ENCODE peak calls at places on chromosomes 16 and 17, in six cellular contexts. One of them, this sample, is unnamed.

GRCh38 chr16:49437344-49437743 is 63.7 kb downstream of the C16orf78 start:
- DNase-seq in thoracic aorta: no peak
- DNase-seq in hepatocyte: no peak
- DNase-seq in heart left ventricle: no peak
- DNase-seq in heart right ventricle: no peak
- DNase-seq in right lobe of liver: no peak
- DNase-seq in this sample: no peak

GRCh38 chr17:3879181-3879580 is 13.7 kb downstream of the CAMKK1 start:
- DNase-seq in thoracic aorta: no peak
- DNase-seq in hepatocyte: peak; percentile 70
- DNase-seq in heart left ventricle: peak; percentile 71
- DNase-seq in heart right ventricle: peak; percentile 37
- DNase-seq in right lobe of liver: no peak
- DNase-seq in this sample: no peak

GRCh38 chr17:77649717-77650211 is 308.7 kb upstream of the TNRC6C start:
- DNase-seq in thoracic aorta: no peak
- DNase-seq in hepatocyte: no peak
- DNase-seq in heart left ventricle: no peak
- DNase-seq in heart right ventricle: no peak
- DNase-seq in right lobe of liver: no peak
- DNase-seq in this sample: no peak

GRCh38 chr16:49276646-49277385 is 4.8 kb downstream of the CBLN1 start:
- DNase-seq in thoracic aorta: no peak
- DNase-seq in hepatocyte: no peak
- DNase-seq in heart left ventricle: no peak
- DNase-seq in heart right ventricle: no peak
- DNase-seq in right lobe of liver: no peak
- DNase-seq in this sample: no peak

GRCh38 chr16:80875616-80876015 is 71.2 kb upstream of the CDYL2 start:
- DNase-seq in thoracic aorta: no peak
- DNase-seq in hepatocyte: peak; percentile 18
- DNase-seq in heart left ventricle: no peak
- DNase-seq in heart right ventricle: no peak
- DNase-seq in right lobe of liver: no peak
- DNase-seq in this sample: no peak

GRCh38 chr16:76780556-76780955 is 410.4 kb upstream of the MON1B start:
- DNase-seq in thoracic aorta: no peak
- DNase-seq in hepatocyte: no peak
- DNase-seq in heart left ventricle: no peak
- DNase-seq in heart right ventricle: no peak
- DNase-seq in right lobe of liver: no peak
- DNase-seq in this sample: no peak

GRCh38 chr16:6481894-6482293 is 850.8 kb upstream of the RBFOX1 start:
- DNase-seq in thoracic aorta: no peak
- DNase-seq in hepatocyte: no peak
- DNase-seq in heart left ventricle: no peak
- DNase-seq in heart right ventricle: no peak
- DNase-seq in right lobe of liver: no peak
- DNase-seq in this sample: no peak

GRCh38 chr17:38789185-38789584 is 10.2 kb downstream of the PIP4K2B start:
- DNase-seq in thoracic aorta: no peak
- DNase-seq in hepatocyte: no peak
- DNase-seq in heart left ventricle: no peak
- DNase-seq in heart right ventricle: no peak
- DNase-seq in right lobe of liver: no peak
- DNase-seq in this sample: no peak

GRCh38 chr17:31388770-31389672 is 2.5 kb upstream of the RAB11FIP4 start:
- DNase-seq in thoracic aorta: no peak
- DNase-seq in hepatocyte: peak; percentile 30
- DNase-seq in heart left ventricle: no peak
- DNase-seq in heart right ventricle: no peak
- DNase-seq in right lobe of liver: no peak
- DNase-seq in this sample: peak; percentile 54

GRCh38 chr16:66717776-66718175 is 21.2 kb upstream of the CMTM4 start:
- DNase-seq in thoracic aorta: no peak
- DNase-seq in hepatocyte: no peak
- DNase-seq in heart left ventricle: no peak
- DNase-seq in heart right ventricle: no peak
- DNase-seq in right lobe of liver: no peak
- DNase-seq in this sample: no peak

GRCh38 chr16:22380529-22380928 is 6.1 kb upstream of the CDR2 start:
- DNase-seq in thoracic aorta: no peak
- DNase-seq in hepatocyte: no peak
- DNase-seq in heart left ventricle: no peak
- DNase-seq in heart right ventricle: no peak
- DNase-seq in right lobe of liver: no peak
- DNase-seq in this sample: no peak

GRCh38 chr16:9081843-9082242 is 9.6 kb upstream of the HAPSTR1 start:
- DNase-seq in thoracic aorta: no peak
- DNase-seq in hepatocyte: no peak
- DNase-seq in heart left ventricle: no peak
- DNase-seq in heart right ventricle: no peak
- DNase-seq in right lobe of liver: no peak
- DNase-seq in this sample: no peak

GRCh38 chr17:13704333-13704732 is 102.6 kb upstream of the HS3ST3A1 start:
- DNase-seq in thoracic aorta: no peak
- DNase-seq in hepatocyte: no peak
- DNase-seq in heart left ventricle: no peak
- DNase-seq in heart right ventricle: no peak
- DNase-seq in right lobe of liver: no peak
- DNase-seq in this sample: no peak

GRCh38 chr16:3819741-3820724 is 60.5 kb downstream of the CREBBP start:
- DNase-seq in thoracic aorta: no peak
- DNase-seq in hepatocyte: peak; percentile 71
- DNase-seq in heart left ventricle: no peak
- DNase-seq in heart right ventricle: peak; percentile 82
- DNase-seq in right lobe of liver: peak; percentile 62
- DNase-seq in this sample: no peak

GRCh38 chr17:78535285-78536197 is 41.7 kb downstream of the DNAH17 start:
- DNase-seq in thoracic aorta: no peak
- DNase-seq in hepatocyte: no peak
- DNase-seq in heart left ventricle: no peak
- DNase-seq in heart right ventricle: no peak
- DNase-seq in right lobe of liver: no peak
- DNase-seq in this sample: no peak

GRCh38 chr16:89241187-89242003 is 23.9 kb downstream of the ZNF778 start:
- DNase-seq in thoracic aorta: peak; percentile 23
- DNase-seq in hepatocyte: peak; percentile 81
- DNase-seq in heart left ventricle: peak; percentile 72
- DNase-seq in heart right ventricle: peak; percentile 62
- DNase-seq in right lobe of liver: peak; percentile 76
- DNase-seq in this sample: peak; percentile 51

GRCh38 chr17:33459078-33459940 is 166.2 kb upstream of the ASIC2 start:
- DNase-seq in thoracic aorta: no peak
- DNase-seq in hepatocyte: no peak
- DNase-seq in heart left ventricle: no peak
- DNase-seq in heart right ventricle: no peak
- DNase-seq in right lobe of liver: no peak
- DNase-seq in this sample: no peak

GRCh38 chr16:64892843-64893242 is 229.0 kb downstream of the CDH11 start:
- DNase-seq in thoracic aorta: no peak
- DNase-seq in hepatocyte: peak; percentile 13
- DNase-seq in heart left ventricle: no peak
- DNase-seq in heart right ventricle: no peak
- DNase-seq in right lobe of liver: no peak
- DNase-seq in this sample: no peak

GRCh38 chr17:72635034-72635654 is 457.3 kb downstream of the SLC39A11 start:
- DNase-seq in thoracic aorta: no peak
- DNase-seq in hepatocyte: no peak
- DNase-seq in heart left ventricle: no peak
- DNase-seq in heart right ventricle: no peak
- DNase-seq in right lobe of liver: no peak
- DNase-seq in this sample: no peak

GRCh38 chr16:7185689-7186088 is 147.0 kb upstream of the RBFOX1 start:
- DNase-seq in thoracic aorta: no peak
- DNase-seq in hepatocyte: peak; percentile 23
- DNase-seq in heart left ventricle: no peak
- DNase-seq in heart right ventricle: no peak
- DNase-seq in right lobe of liver: no peak
- DNase-seq in this sample: no peak

GRCh38 chr17:67671492-67671891 is 46.2 kb upstream of the NOL11 start:
- DNase-seq in thoracic aorta: no peak
- DNase-seq in hepatocyte: no peak
- DNase-seq in heart left ventricle: no peak
- DNase-seq in heart right ventricle: no peak
- DNase-seq in right lobe of liver: no peak
- DNase-seq in this sample: no peak

GRCh38 chr17:28849281-28849680 is 5.5 kb upstream of the ERAL1 start:
- DNase-seq in thoracic aorta: no peak
- DNase-seq in hepatocyte: no peak
- DNase-seq in heart left ventricle: no peak
- DNase-seq in heart right ventricle: no peak
- DNase-seq in right lobe of liver: no peak
- DNase-seq in this sample: no peak

GRCh38 chr17:82524540-82524939 is 5.0 kb downstream of the FOXK2 start:
- DNase-seq in thoracic aorta: no peak
- DNase-seq in hepatocyte: peak; percentile 40
- DNase-seq in heart left ventricle: no peak
- DNase-seq in heart right ventricle: no peak
- DNase-seq in right lobe of liver: no peak
- DNase-seq in this sample: no peak

GRCh38 chr16:84247341-84247740 is 7.5 kb upstream of the KCNG4 start:
- DNase-seq in thoracic aorta: no peak
- DNase-seq in hepatocyte: no peak
- DNase-seq in heart left ventricle: no peak
- DNase-seq in heart right ventricle: no peak
- DNase-seq in right lobe of liver: no peak
- DNase-seq in this sample: no peak

GRCh38 chr17:66847704-66848103 is 12.8 kb downstream of the CACNG5 start:
- DNase-seq in thoracic aorta: no peak
- DNase-seq in hepatocyte: no peak
- DNase-seq in heart left ventricle: no peak
- DNase-seq in heart right ventricle: no peak
- DNase-seq in right lobe of liver: no peak
- DNase-seq in this sample: no peak

GRCh38 chr17:5973410-5973809 is 96.8 kb upstream of the WSCD1 start:
- DNase-seq in thoracic aorta: no peak
- DNase-seq in hepatocyte: no peak
- DNase-seq in heart left ventricle: no peak
- DNase-seq in heart right ventricle: no peak
- DNase-seq in right lobe of liver: no peak
- DNase-seq in this sample: no peak

GRCh38 chr16:57627184-57627871 is 1.1 kb upstream of the ADGRG1 start:
- DNase-seq in thoracic aorta: no peak
- DNase-seq in hepatocyte: no peak
- DNase-seq in heart left ventricle: no peak
- DNase-seq in heart right ventricle: no peak
- DNase-seq in right lobe of liver: no peak
- DNase-seq in this sample: no peak

GRCh38 chr16:29663020-29663828 is at the start of gene SPN:
- DNase-seq in thoracic aorta: no peak
- DNase-seq in hepatocyte: no peak
- DNase-seq in heart left ventricle: no peak
- DNase-seq in heart right ventricle: no peak
- DNase-seq in right lobe of liver: no peak
- DNase-seq in this sample: no peak

DNA sequence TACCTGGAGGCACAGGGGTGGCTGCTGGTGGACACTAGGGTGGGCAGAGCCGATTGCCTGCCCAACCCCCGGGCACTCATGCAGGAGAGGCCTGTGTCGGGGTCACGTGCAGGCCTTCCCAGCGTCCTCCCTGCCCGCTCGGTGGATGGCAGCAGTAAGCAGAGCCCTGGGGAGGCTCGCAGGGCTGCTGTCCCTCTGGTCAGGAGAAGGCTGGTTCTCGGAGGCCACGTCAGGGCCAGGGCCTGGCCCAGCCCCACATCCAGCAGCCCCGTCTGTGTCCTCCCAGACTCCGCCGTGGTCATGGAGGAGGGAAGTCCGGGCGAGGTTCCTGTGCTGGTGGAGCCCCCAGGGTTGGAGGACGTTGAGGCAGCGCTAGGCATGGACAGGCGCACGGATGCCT is 35.6 kb downstream of the TSC2 start:
- DNase-seq in thoracic aorta: no peak
- DNase-seq in hepatocyte: no peak
- DNase-seq in heart left ventricle: no peak
- DNase-seq in heart right ventricle: no peak
- DNase-seq in right lobe of liver: no peak
- DNase-seq in this sample: no peak
- H3K4me3 ChIP-seq in thoracic aorta: no peak overlapping the region
- H3K4me3 ChIP-seq in hepatocyte: no peak overlapping the region
- H3K4me3 ChIP-seq in heart left ventricle: no peak overlapping the region
- H3K4me3 ChIP-seq in heart right ventricle: no peak overlapping the region
- H3K4me3 ChIP-seq in right lobe of liver: no peak overlapping the region
- H3K4me3 ChIP-seq in this sample: no peak overlapping the region

GRCh38 chr16:71552698-71553503 is 24.0 kb downstream of the TAT start:
- DNase-seq in thoracic aorta: no peak
- DNase-seq in hepatocyte: no peak
- DNase-seq in heart left ventricle: no peak
- DNase-seq in heart right ventricle: no peak
- DNase-seq in right lobe of liver: no peak
- DNase-seq in this sample: no peak
- TF ChIP-seq CTCF in thoracic aorta: no peak
- TF ChIP-seq CTCF in hepatocyte: no peak
- TF ChIP-seq CTCF in heart left ventricle: no peak
- TF ChIP-seq CTCF in heart right ventricle: no peak
- TF ChIP-seq CTCF in right lobe of liver: no peak
- TF ChIP-seq CTCF in this sample: no peak

DNA sequence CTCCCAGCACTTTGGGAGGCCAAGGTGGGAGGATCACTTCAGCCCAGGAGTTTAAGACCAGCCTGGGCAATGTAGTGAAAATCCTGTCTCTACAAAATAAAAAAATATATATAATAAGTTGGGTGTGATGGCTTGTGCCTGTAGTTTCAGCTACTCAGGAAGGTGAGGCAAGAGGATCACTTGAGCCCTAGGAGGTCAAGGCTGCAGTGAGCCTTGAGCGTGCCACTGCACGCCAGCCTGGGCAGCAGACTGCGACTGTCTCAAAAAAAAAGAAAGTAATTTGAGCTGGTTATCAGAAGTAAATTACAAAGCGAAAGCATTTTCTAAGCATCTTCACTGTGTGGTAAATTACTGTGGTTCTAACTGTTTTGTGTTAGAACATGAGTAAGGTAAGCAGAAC is 66.2 kb downstream of the NQO1 start:
- DNase-seq in thoracic aorta: no peak
- DNase-seq in hepatocyte: no peak
- DNase-seq in heart left ventricle: no peak
- DNase-seq in heart right ventricle: no peak
- DNase-seq in right lobe of liver: no peak
- DNase-seq in this sample: no peak
- H3K36me3 ChIP-seq in thoracic aorta: peaks cover 12% of the 10 kb centered on the region
- H3K36me3 ChIP-seq in hepatocyte: no peaks in the 10 kb centered on the region
- H3K36me3 ChIP-seq in heart left ventricle: peaks cover 38% of the 10 kb centered on the region
- H3K36me3 ChIP-seq in heart right ventricle: peaks cover 52% of the 10 kb centered on the region
- H3K36me3 ChIP-seq in right lobe of liver: peaks cover 7% of the 10 kb centered on the region
- H3K36me3 ChIP-seq in this sample: peaks cover 37% of the 10 kb centered on the region

DNA sequence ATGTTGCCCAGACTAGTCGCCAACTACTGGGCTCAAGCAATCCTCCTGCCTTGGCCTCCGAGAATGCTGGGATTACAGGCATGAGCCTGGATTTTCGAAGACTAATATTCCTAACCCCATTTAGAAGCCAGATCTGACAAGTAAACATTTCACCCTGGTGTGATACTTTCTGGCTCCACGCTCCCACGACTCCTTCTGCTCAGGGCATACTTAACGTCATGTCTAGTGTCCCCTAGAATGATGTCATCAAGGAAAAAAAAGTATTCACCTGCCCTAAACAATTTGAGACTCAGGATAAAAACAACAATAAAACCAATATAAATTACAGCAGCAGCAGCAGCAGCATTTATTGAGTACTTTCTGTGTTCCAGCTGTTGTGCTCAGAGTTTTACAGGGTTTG is 13.2 kb downstream of the ITGB3 start:
- DNase-seq in thoracic aorta: no peak
- DNase-seq in hepatocyte: no peak
- DNase-seq in heart left ventricle: no peak
- DNase-seq in heart right ventricle: no peak
- DNase-seq in right lobe of liver: no peak
- DNase-seq in this sample: no peak
- H3K4me3 ChIP-seq in thoracic aorta: no peak overlapping the region
- H3K4me3 ChIP-seq in hepatocyte: no peak overlapping the region
- H3K4me3 ChIP-seq in heart left ventricle: no peak overlapping the region
- H3K4me3 ChIP-seq in heart right ventricle: no peak overlapping the region
- H3K4me3 ChIP-seq in right lobe of liver: no peak overlapping the region
- H3K4me3 ChIP-seq in this sample: no peak overlapping the region